ENCODE peak calls at places on chromosomes 7 and 10, in four cellular contexts. H is Panc1, U is lower leg skin, O is neural progenitor cell. M is an unnamed sample.

GRCh38 chr7:87216701-87217508 is 2.6 kb downstream of the TMEM243 start:
- DNase-seq in H (no peak), U (no peak), O (no peak), M (no peak)

GRCh38 chr10:121709674-121710073 is 111.4 kb upstream of the FGFR2 start:
- DNase-seq in H (no peak), U (no peak), O (no peak), M (peak)

GRCh38 chr10:124532106-124532641 is 70.6 kb downstream of the LHPP start:
- DNase-seq in H (no peak), U (no peak), O (peak), M (peak)

GRCh38 chr10:28137907-28138880 is 139.3 kb upstream of the ODAD2 start:
- DNase-seq in H (no peak), U (no peak), O (no peak), M (no peak)

GRCh38 chr10:131110241-131110783 is 201.2 kb downstream of the TCERG1L start:
- DNase-seq in H (no peak), U (no peak), O (no peak), M (no peak)

GRCh38 chr7:149729983-149730801 is 43.2 kb downstream of the ZNF467 start:
- DNase-seq in H (no peak), U (no peak), O (no peak), M (no peak)

GRCh38 chr7:139876622-139877283 is 47.7 kb downstream of the TBXAS1 start:
- DNase-seq in H (no peak), U (no peak), O (no peak), M (peak)

GRCh38 chr10:14772399-14772798 is 2.3 kb downstream of the FAM107B start:
- DNase-seq in H (no peak), U (no peak), O (no peak), M (no peak)

GRCh38 chr10:1050555-1050954 is 1.6 kb upstream of the IDI1 start:
- DNase-seq in H (no peak), U (peak), O (peak), M (no peak)

GRCh38 chr10:76333331-76333730 is 901.9 kb downstream of the LRMDA start:
- DNase-seq in H (no peak), U (no peak), O (no peak), M (no peak)

GRCh38 chr10:28681345-28681763 is 4.0 kb downstream of the BAMBI start:
- DNase-seq in H (no peak), U (no peak), O (no peak), M (no peak)

GRCh38 chr7:125516194-125516593 is 586.6 kb upstream of the POT1 start:
- DNase-seq in H (no peak), U (no peak), O (no peak), M (no peak)

GRCh38 chr10:99513061-99513460 is 19.7 kb upstream of the NKX2-3 start:
- DNase-seq in H (no peak), U (no peak), O (no peak), M (no peak)

GRCh38 chr7:129829677-129830631 is 122.8 kb downstream of the UBE2H start:
- DNase-seq in H (peak), U (no peak), O (peak), M (peak)

DNA sequence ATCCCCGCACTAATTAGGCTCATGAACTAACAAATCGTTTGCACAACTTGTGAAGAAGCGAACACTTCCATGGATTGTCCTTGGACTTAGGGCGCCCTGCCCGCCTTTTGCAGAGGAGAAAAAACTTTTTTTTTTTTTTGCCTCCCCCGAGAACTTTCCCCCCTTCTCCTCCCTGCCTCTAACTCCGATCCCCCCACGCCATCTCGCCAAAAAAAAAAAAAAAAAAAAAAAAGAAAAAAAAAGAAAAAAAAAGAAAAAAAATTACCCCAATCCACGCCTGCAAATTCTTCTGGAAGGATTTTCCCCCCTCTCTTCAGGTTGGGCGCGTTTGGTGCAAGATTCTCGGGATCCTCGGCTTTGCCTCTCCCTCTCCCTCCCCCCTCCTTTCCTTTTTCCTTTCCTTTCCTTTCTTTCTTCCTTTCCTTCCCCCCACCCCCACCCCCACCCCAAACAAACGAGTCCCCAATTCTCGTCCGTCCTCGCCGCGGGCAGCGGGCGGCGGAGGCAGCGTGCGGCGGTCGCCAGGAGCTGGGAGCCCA is at the start of gene EMX2:
- DNase-seq in H (no peak), U (no peak), O (no peak), M (no peak)
- H3K4me3 ChIP-seq in H (peak), U (peak), O (peak), M (peak)

DNA sequence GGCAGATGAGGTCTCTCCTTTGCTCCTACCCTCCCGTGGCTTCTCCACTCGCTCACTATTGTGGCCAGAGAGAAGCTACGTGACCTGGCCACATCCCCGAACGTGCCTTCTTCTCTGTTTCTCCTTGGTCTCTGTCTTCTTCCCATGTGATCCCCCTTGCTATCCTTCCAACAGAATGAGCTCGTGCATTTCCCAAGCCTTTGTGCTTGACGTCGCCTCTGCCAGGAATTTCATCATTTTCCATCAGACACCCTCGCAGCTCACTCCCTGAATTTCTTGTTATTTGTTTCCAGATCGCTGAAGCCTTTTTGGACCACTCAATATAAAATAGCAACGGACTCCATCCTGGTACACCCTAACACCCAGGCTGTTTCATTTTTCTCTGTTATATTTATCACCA is 13.8 kb upstream of the INHBA start:
- DNase-seq in H (no peak), U (peak), O (no peak), M (no peak)
- TF ChIP-seq CTCF in H (no peak), U (no peak), O (no peak), M (no peak)

GRCh38 chr7:101099969-101100781 is 14.9 kb downstream of the TRIM56 start:
- DNase-seq in H (peak), U (peak), O (peak), M (peak)
- H3K4me3 ChIP-seq in H (peak), U (no peak), O (no peak), M (no peak)

GRCh38 chr7:23542752-23543151 is 11.0 kb upstream of the TRA2A start:
- DNase-seq in H (no peak), U (no peak), O (no peak), M (no peak)
- TF ChIP-seq CTCF in H (no peak), U (no peak), O (no peak), M (no peak)

GRCh38 chr7:113267271-113267670 is 148.9 kb upstream of the SMIM30 start:
- DNase-seq in H (no peak), U (no peak), O (no peak), M (no peak)

GRCh38 chr7:113268757-113269156 is 150.4 kb upstream of the SMIM30 start:
- DNase-seq in H (no peak), U (no peak), O (no peak), M (peak)

GRCh38 chr7:113267885-113268284 is 149.5 kb upstream of the SMIM30 start:
- DNase-seq in H (no peak), U (no peak), O (no peak), M (peak)

DNA sequence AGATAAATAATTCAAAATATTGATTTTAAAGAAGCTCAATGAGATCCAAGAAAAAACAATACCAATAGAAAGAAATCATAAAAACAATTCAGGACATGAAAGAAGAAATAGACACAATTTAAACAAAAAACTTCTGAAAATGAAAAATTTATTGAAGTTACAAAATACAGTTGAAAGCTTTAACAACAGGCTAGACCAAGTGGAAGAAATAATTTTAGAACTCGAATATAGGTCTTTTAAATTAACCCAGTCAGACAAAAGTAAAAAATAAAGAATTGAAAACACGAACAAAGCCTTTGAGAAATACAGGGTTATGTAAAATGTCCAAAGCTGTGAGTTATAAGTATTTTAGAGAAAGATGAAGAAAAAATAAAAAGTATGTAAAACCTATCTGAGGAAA is 152.4 kb upstream of the SMIM30 start:
- DNase-seq in H (no peak), U (no peak), O (no peak), M (no peak)
- H3K4me3 ChIP-seq in H (no peak), U (no peak), O (no peak), M (no peak)

DNA sequence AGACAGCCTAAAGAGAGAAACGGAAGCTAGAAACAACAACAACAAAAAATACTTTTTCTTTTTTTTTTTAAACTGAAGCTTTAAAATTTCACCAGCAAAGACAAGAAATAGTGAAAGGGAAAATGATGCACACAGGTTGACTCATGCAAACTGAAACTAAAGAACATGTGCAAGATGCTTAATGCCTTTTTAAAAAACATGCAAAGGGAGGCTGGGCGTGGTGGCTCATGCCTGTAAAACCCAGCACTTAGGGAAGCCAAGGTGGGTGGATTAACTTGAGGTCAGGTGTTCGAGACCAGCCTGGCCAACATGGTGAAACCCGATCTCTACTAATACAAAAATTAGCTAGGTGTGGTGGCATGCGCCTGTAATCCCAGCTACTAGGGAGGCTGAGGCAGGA is 15.1 kb upstream of the CUBN start:
- DNase-seq in H (no peak), U (no peak), O (no peak), M (peak)
- TF ChIP-seq CTCF in H (no peak), U (no peak), O (no peak), M (no peak)

GRCh38 chr7:82348251-82348650 is 95.3 kb downstream of the CACNA2D1 start:
- DNase-seq in H (no peak), U (no peak), O (no peak), M (no peak)

GRCh38 chr7:82345886-82346285 is 97.7 kb downstream of the CACNA2D1 start:
- DNase-seq in H (no peak), U (no peak), O (no peak), M (no peak)

GRCh38 chr7:82343716-82344115 is 99.9 kb downstream of the CACNA2D1 start:
- DNase-seq in H (no peak), U (no peak), O (no peak), M (no peak)

GRCh38 chr7:82347808-82348207 is 95.8 kb downstream of the CACNA2D1 start:
- DNase-seq in H (no peak), U (no peak), O (no peak), M (no peak)
- H3K4me3 ChIP-seq in H (no peak), U (no peak), O (no peak), M (no peak)

DNA sequence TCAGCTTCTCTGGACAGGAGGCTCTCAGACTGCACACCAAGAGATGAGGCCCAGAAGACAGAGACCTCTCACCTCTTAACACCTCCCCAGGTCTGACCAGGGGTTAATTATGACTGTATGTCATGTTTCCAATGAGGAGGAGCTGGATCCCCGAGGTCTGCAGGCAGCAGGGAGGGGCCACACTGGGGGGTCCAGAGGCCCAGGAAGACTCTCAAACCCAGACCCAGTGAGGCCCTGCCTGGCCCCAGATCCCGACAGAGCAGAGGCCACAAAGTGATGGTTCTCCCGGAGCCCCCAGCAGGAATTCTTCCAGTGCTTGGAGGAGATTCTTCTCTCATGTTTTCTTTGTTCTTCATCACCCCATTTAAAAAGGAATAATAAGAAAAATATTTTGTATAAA is 28.8 kb downstream of the PTPRN2 start:
- DNase-seq in H (no peak), U (no peak), O (no peak), M (no peak)
- TF ChIP-seq CTCF in H (no peak), U (no peak), O (no peak), M (no peak)

DNA sequence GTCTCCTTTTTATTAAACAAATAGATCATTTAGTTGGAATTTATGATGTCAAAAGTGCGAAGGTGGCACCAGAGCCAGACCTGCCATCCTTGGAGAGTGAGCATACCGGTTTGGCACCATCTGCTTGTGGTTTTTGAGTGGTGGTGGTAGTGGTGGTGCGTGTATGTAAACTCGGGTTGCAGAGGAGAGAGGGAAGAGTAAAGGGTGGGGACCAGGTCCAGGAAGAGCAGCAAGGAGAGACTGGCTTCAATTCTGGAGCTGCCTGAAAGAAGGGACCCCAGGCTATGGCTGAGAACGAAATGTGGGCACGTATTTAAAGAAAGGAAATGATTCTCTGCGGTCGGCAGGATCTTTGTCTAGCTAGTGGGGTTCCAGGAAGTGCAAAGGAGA is 547 bp upstream of the GOLGA7B start:
- DNase-seq in H (no peak), U (no peak), O (no peak), M (no peak)
- H3K4me3 ChIP-seq in H (peak), U (peak), O (peak), M (no peak)

GRCh38 chr10:70417568-70417967 is 13.6 kb downstream of the EIF4EBP2 start:
- DNase-seq in H (no peak), U (no peak), O (no peak), M (peak)
- TF ChIP-seq CTCF in H (no peak), U (no peak), O (no peak), M (no peak)

M was measured in cardiac fibroblast.